ENCODE peak calls at places on chromosome 18, in nine cellular contexts. Q is ascending aorta; Z is endothelial cell of umbilical vein; R is CD4-positive, alpha-beta T cell; Y is body of pancreas; P is IMR-90; N is neural progenitor cell; A is HepG2; U is CD8-positive, alpha-beta T cell. K is an unnamed sample.
A peak's percentile ranks its signal among the peaks of the same experiment; 100 is the strongest.

GRCh38 chr18:62332437-62332816 is 7.3 kb downstream of the TNFRSF11A start:
- DNase-seq in U (no peak), A (no peak), P (no peak), Y (no peak), Z (peak; percentile 35), R (no peak), Q (no peak), N (no peak), K (no peak)

GRCh38 chr18:45441110-45441842 is 174.0 kb upstream of the SLC14A2 start:
- DNase-seq in A (no peak), N (no peak), Z (no peak), Q (no peak), R (no peak), P (peak; percentile 4), Y (no peak), U (no peak), K (no peak)

GRCh38 chr18:75915941-75916640 is 488.6 kb upstream of the SMIM21 start:
- DNase-seq in Z (no peak), P (no peak), Y (peak; percentile 32), U (no peak), N (peak; percentile 96), A (no peak), R (no peak), Q (no peak), K (peak; percentile 9)

GRCh38 chr18:55763298-55763697 is 175.3 kb upstream of the TCF4 start:
- DNase-seq in P (peak; percentile 85), A (no peak), U (no peak), R (no peak), N (no peak), Z (peak; percentile 62), Q (no peak), Y (no peak), K (no peak)

GRCh38 chr18:45167631-45168225 is 447.5 kb upstream of the SLC14A2 start:
- DNase-seq in Z (no peak), N (no peak), U (no peak), Q (no peak), R (no peak), A (no peak), P (peak; percentile 80), Y (no peak), K (peak; percentile 24)

GRCh38 chr18:79789901-79790885 is 7.5 kb upstream of the KCNG2 start:
- DNase-seq in Q (no peak), Y (no peak), A (no peak), R (no peak), Z (no peak), U (no peak), N (no peak), P (no peak), K (no peak)

GRCh38 chr18:78160961-78161656 is 818.5 kb upstream of the SALL3 start:
- DNase-seq in A (no peak), Y (no peak), N (no peak), R (no peak), U (no peak), Q (no peak), P (no peak), Z (no peak), K (no peak)

GRCh38 chr18:50706199-50706598 is 113.6 kb downstream of the MRO start:
- DNase-seq in N (no peak), A (no peak), R (no peak), Y (no peak), U (no peak), P (no peak), Q (no peak), Z (no peak), K (no peak)

GRCh38 chr18:75502286-75502685 is 74.8 kb upstream of the SMIM21 start:
- DNase-seq in Y (no peak), R (no peak), N (no peak), U (no peak), P (peak; percentile 74), Z (no peak), A (no peak), Q (no peak), K (no peak)

GRCh38 chr18:41783065-41783818 is 171.8 kb upstream of the PIK3C3 start:
- DNase-seq in Q (no peak), R (no peak), A (no peak), U (no peak), P (no peak), N (peak; percentile 9), Z (no peak), Y (no peak), K (no peak)

GRCh38 chr18:67510831-67511230 is 5.7 kb downstream of the DSEL start:
- DNase-seq in P (peak; percentile 33), A (no peak), N (no peak), R (no peak), Q (no peak), Z (no peak), U (no peak), Y (no peak), K (no peak)

GRCh38 chr18:55228191-55228590 is 268.9 kb upstream of the CCDC68 start:
- DNase-seq in U (no peak), Z (no peak), N (peak; percentile 81), Q (no peak), A (no peak), R (no peak), P (peak; percentile 72), Y (no peak), K (no peak)

GRCh38 chr18:30999186-30999585 is 43.4 kb downstream of the DSC3 start:
- DNase-seq in Q (no peak), P (no peak), N (no peak), U (no peak), A (no peak), Y (no peak), Z (no peak), R (no peak), K (peak; percentile 3)

GRCh38 chr18:54805571-54806334 is 22.5 kb upstream of the RAB27B start:
- DNase-seq in Z (peak; percentile 90), Y (no peak), R (no peak), Q (no peak), A (peak; percentile 2), N (no peak), P (peak; percentile 87), U (no peak), K (peak; percentile 92)

GRCh38 chr18:40529478-40529877 is 1425.6 kb upstream of the PIK3C3 start:
- DNase-seq in A (peak; percentile 1), U (no peak), Z (peak; percentile 1), Q (no peak), N (no peak), P (peak; percentile 16), R (no peak), Y (no peak), K (peak; percentile 43)

GRCh38 chr18:42412281-42412680 is 457.2 kb downstream of the PIK3C3 start:
- DNase-seq in R (no peak), Z (no peak), P (no peak), Y (no peak), N (no peak), A (no peak), U (no peak), Q (no peak), K (no peak)

GRCh38 chr18:56575819-56576663 is 62.4 kb downstream of the TXNL1 start:
- DNase-seq in U (no peak), Z (peak; percentile 82), Y (peak; percentile 40), P (peak; percentile 71), R (no peak), N (peak; percentile 71), A (peak; percentile 36), Q (no peak), K (peak; percentile 66)

GRCh38 chr18:40821596-40822243 is 1133.3 kb upstream of the PIK3C3 start:
- DNase-seq in Y (no peak), A (no peak), U (no peak), Q (no peak), R (no peak), N (no peak), Z (no peak), P (no peak), K (no peak)

GRCh38 chr18:38980420-38980819 is 1414.8 kb upstream of the CELF4 start:
- DNase-seq in Z (no peak), A (no peak), P (no peak), R (no peak), Q (no peak), U (no peak), N (no peak), Y (no peak), K (no peak)
- H3K27me3 ChIP-seq in Z (no peaks in the 10 kb centered on the region), A (no peaks in the 10 kb centered on the region), P (no peaks in the 10 kb centered on the region), R (no peaks in the 10 kb centered on the region), Q (no peaks in the 10 kb centered on the region), U (no peaks in the 10 kb centered on the region), N (no peaks in the 10 kb centered on the region), Y (no peaks in the 10 kb centered on the region), K (no peaks in the 10 kb centered on the region)

DNA sequence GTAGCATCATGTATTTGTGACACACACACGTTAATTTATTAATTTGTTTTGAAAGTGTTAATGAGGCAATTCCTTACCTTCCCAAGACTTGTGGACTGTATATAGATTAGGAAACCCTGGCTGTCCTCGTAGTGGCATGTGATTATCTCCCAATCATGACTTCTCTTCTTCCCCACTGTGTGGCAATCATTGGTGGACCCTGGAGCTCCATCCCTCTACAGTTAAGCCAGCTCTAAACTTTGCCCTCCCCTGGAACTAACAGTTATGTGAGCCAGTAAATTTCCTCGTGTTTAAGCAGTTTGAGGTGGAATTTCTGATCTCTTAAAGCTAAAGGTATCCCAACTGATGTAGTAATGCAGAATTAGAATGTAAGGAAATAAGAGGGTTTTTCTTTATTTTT is 22.0 kb downstream of the GALNT1 start:
- DNase-seq in P (no peak), Y (no peak), A (peak; percentile 31), Z (no peak), U (no peak), Q (no peak), R (no peak), N (no peak), K (no peak)
- H3K27ac ChIP-seq in P (no peak overlapping the region), Y (no peak overlapping the region), A (no peak overlapping the region), Z (no peak overlapping the region), U (no peak overlapping the region), Q (no peak overlapping the region), R (no peak overlapping the region), N (no peak overlapping the region), K (no peak overlapping the region)

GRCh38 chr18:35422227-35422626 is 45.1 kb upstream of the ZNF396 start:
- DNase-seq in N (no peak), R (no peak), Z (no peak), P (no peak), Y (no peak), A (no peak), U (no peak), Q (no peak), K (no peak)
- TF ChIP-seq CTCF in N (no peak), R (no peak), Z (no peak), P (no peak), Y (no peak), A (no peak), U (no peak), Q (no peak), K (no peak)

GRCh38 chr18:59272971-59273935 is at the start of gene RAX:
- DNase-seq in N (peak; percentile 96), P (no peak), A (no peak), Q (no peak), Y (peak; percentile 27), R (no peak), Z (peak; percentile 8), U (no peak), K (peak; percentile 71)

GRCh38 chr18:59279193-59279592 is 5.9 kb upstream of the RAX start:
- DNase-seq in Q (no peak), A (no peak), N (no peak), P (no peak), R (no peak), U (no peak), Z (no peak), Y (no peak), K (no peak)

GRCh38 chr18:59275406-59275949 is 2.2 kb upstream of the RAX start:
- DNase-seq in A (no peak), R (no peak), Q (no peak), N (peak; percentile 69), U (no peak), Y (no peak), P (no peak), Z (no peak), K (no peak)

GRCh38 chr18:59273936-59274928 is 978 bp upstream of the RAX start:
- DNase-seq in Y (no peak), Q (no peak), R (no peak), A (no peak), P (no peak), Z (no peak), N (peak; percentile 69), U (no peak), K (peak; percentile 36)

GRCh38 chr18:59276047-59276446 is 2.8 kb upstream of the RAX start:
- DNase-seq in Y (no peak), A (no peak), N (peak; percentile 97), Q (no peak), P (no peak), R (no peak), Z (no peak), U (no peak), K (no peak)
- H3K27me3 ChIP-seq in Y (peaks cover 32% of the 10 kb centered on the region), A (peaks cover 61% of the 10 kb centered on the region), N (peaks cover 81% of the 10 kb centered on the region), Q (peaks cover 17% of the 10 kb centered on the region), P (peaks cover 90% of the 10 kb centered on the region), R (peaks cover 87% of the 10 kb centered on the region), Z (peaks cover 63% of the 10 kb centered on the region), U (peaks cover 15% of the 10 kb centered on the region), K (peaks cover 100% of the 10 kb centered on the region)